ENCODE peak calls at places on chromosomes 3 and 15, in four cellular contexts. Y, O, Q and L are unnamed samples.

GRCh38 chr15:96242761-96243160 is 87.7 kb upstream of the NR2F2 start:
- DNase-seq in Y (no peak), O (no peak), Q (no peak), L (no peak)

GRCh38 chr3:98788651-98789050 is 25.5 kb downstream of the ST3GAL6 start:
- DNase-seq in Y (no peak), O (no peak), Q (no peak), L (no peak)

GRCh38 chr3:62159693-62160092 is 213.7 kb downstream of the FEZF2 start:
- DNase-seq in Y (no peak), O (no peak), Q (no peak), L (no peak)

GRCh38 chr3:126064627-126065258 is 19.2 kb downstream of the SLC41A3 start:
- DNase-seq in Y (no peak), O (no peak), Q (no peak), L (no peak)

GRCh38 chr3:114081022-114081421 is 24.5 kb downstream of the QTRT2 start:
- DNase-seq in Y (no peak), O (no peak), Q (no peak), L (no peak)

GRCh38 chr15:39998511-39998910 is 40.5 kb downstream of the SRP14 start:
- DNase-seq in Y (no peak), O (no peak), Q (no peak), L (no peak)

GRCh38 chr3:48064292-48064829 is 48.1 kb upstream of the MAP4 start:
- DNase-seq in Y (no peak), O (no peak), Q (no peak), L (no peak)

GRCh38 chr3:196969660-196970546 is 1.3 kb upstream of the PIGZ start:
- DNase-seq in Y (peak), O (peak), Q (no peak), L (peak)

GRCh38 chr15:81274932-81275341 is 49.0 kb downstream of the STARD5 start:
- DNase-seq in Y (peak), O (peak), Q (peak), L (peak)

GRCh38 chr3:122415104-122415744 is 638 bp downstream of the WDR5B start:
- DNase-seq in Y (no peak), O (no peak), Q (no peak), L (peak)

GRCh38 chr3:152779649-152780048 is 55.3 kb upstream of the P2RY1 start:
- DNase-seq in Y (no peak), O (no peak), Q (peak), L (no peak)

GRCh38 chr3:142649996-142650693 is 54.0 kb downstream of the PLS1 start:
- DNase-seq in Y (no peak), O (no peak), Q (no peak), L (no peak)

GRCh38 chr3:177615015-177615414 is 417.7 kb upstream of the TBL1XR1 start:
- DNase-seq in Y (no peak), O (no peak), Q (no peak), L (no peak)

GRCh38 chr3:85102774-85103173 is 144.0 kb downstream of the CADM2 start:
- DNase-seq in Y (no peak), O (no peak), Q (no peak), L (no peak)

GRCh38 chr3:22759636-22760310 is 443.4 kb upstream of the UBE2E2 start:
- DNase-seq in Y (no peak), O (no peak), Q (no peak), L (no peak)

GRCh38 chr3:119508172-119508845 is 10.0 kb downstream of the TIMMDC1 start:
- DNase-seq in Y (no peak), O (no peak), Q (no peak), L (peak)

GRCh38 chr3:111636506-111636905 is 41.4 kb upstream of the ZBED2 start:
- DNase-seq in Y (no peak), O (no peak), Q (no peak), L (no peak)

GRCh38 chr3:194995922-194996321 is 275.0 kb downstream of the XXYLT1 start:
- DNase-seq in Y (no peak), O (no peak), Q (no peak), L (no peak)

GRCh38 chr3:121064121-121064520 is 156.1 kb downstream of the STXBP5L start:
- DNase-seq in Y (no peak), O (no peak), Q (no peak), L (no peak)

GRCh38 chr3:188817103-188817919 is 354.5 kb upstream of the TPRG1 start:
- DNase-seq in Y (no peak), O (no peak), Q (no peak), L (no peak)

GRCh38 chr3:171967932-171968678 is 71.3 kb upstream of the FNDC3B start:
- DNase-seq in Y (no peak), O (no peak), Q (no peak), L (no peak)

GRCh38 chr15:48413304-48413703 is 82.1 kb downstream of the DUT start:
- DNase-seq in Y (no peak), O (no peak), Q (no peak), L (no peak)

GRCh38 chr3:11706604-11707003 is 62.9 kb upstream of the VGLL4 start:
- DNase-seq in Y (no peak), O (no peak), Q (no peak), L (no peak)

GRCh38 chr15:85691350-85692240 is 103.1 kb downstream of the KLHL25 start:
- DNase-seq in Y (no peak), O (no peak), Q (no peak), L (no peak)

GRCh38 chr3:114411811-114412803 is 118.3 kb downstream of the TIGIT start:
- DNase-seq in Y (no peak), O (peak), Q (no peak), L (no peak)

GRCh38 chr3:33004961-33005360 is 53.5 kb downstream of the CCR4 start:
- DNase-seq in Y (no peak), O (no peak), Q (peak), L (no peak)

GRCh38 chr3:197595470-197596185 is 39.9 kb upstream of the BDH1 start:
- DNase-seq in Y (no peak), O (no peak), Q (no peak), L (no peak)

GRCh38 chr15:76986743-76987142 is 8.2 kb upstream of the PSTPIP1 start:
- DNase-seq in Y (no peak), O (no peak), Q (no peak), L (no peak)